ENCODE peak calls at places on chromosomes 1 and 21, in six cellular contexts. One of them, this sample, is unnamed.

GRCh38 chr1:183804916-183805734 is at the start of gene RGL1:
- DNase-seq in heart right ventricle: peak; percentile 76
- DNase-seq in activated CD4-positive, alpha-beta T cell treated with anti-CD3 and anti-CD28 coated beads, Interleukin-2, amount 50 U/mL, for 48 hours: peak; percentile 14
- DNase-seq in CD8-positive, alpha-beta T cell: no peak
- DNase-seq in PC-9: peak; percentile 68
- DNase-seq in fibroblast of lung: peak; percentile 76
- DNase-seq in this sample: peak; percentile 44

GRCh38 chr21:15682182-15682895 is 47.4 kb upstream of the USP25 start:
- DNase-seq in heart right ventricle: no peak
- DNase-seq in activated CD4-positive, alpha-beta T cell treated with anti-CD3 and anti-CD28 coated beads, Interleukin-2, amount 50 U/mL, for 48 hours: no peak
- DNase-seq in CD8-positive, alpha-beta T cell: no peak
- DNase-seq in PC-9: no peak
- DNase-seq in fibroblast of lung: peak; percentile 74
- DNase-seq in this sample: no peak

GRCh38 chr1:119367332-119368124 is 1.1 kb upstream of the HAO2 start:
- DNase-seq in heart right ventricle: no peak
- DNase-seq in activated CD4-positive, alpha-beta T cell treated with anti-CD3 and anti-CD28 coated beads, Interleukin-2, amount 50 U/mL, for 48 hours: no peak
- DNase-seq in CD8-positive, alpha-beta T cell: no peak
- DNase-seq in PC-9: no peak
- DNase-seq in fibroblast of lung: peak; percentile 58
- DNase-seq in this sample: peak; percentile 6

GRCh38 chr1:65505547-65506325 is 85.3 kb downstream of the LEPR start:
- DNase-seq in heart right ventricle: no peak
- DNase-seq in activated CD4-positive, alpha-beta T cell treated with anti-CD3 and anti-CD28 coated beads, Interleukin-2, amount 50 U/mL, for 48 hours: no peak
- DNase-seq in CD8-positive, alpha-beta T cell: no peak
- DNase-seq in PC-9: no peak
- DNase-seq in fibroblast of lung: no peak
- DNase-seq in this sample: no peak

GRCh38 chr21:35212393-35213127 is 163.5 kb upstream of the RUNX1 start:
- DNase-seq in heart right ventricle: peak; percentile 45
- DNase-seq in activated CD4-positive, alpha-beta T cell treated with anti-CD3 and anti-CD28 coated beads, Interleukin-2, amount 50 U/mL, for 48 hours: no peak
- DNase-seq in CD8-positive, alpha-beta T cell: no peak
- DNase-seq in PC-9: no peak
- DNase-seq in fibroblast of lung: peak; percentile 84
- DNase-seq in this sample: no peak

GRCh38 chr1:119007672-119008482 is 19.7 kb upstream of the TBX15 start:
- DNase-seq in heart right ventricle: no peak
- DNase-seq in activated CD4-positive, alpha-beta T cell treated with anti-CD3 and anti-CD28 coated beads, Interleukin-2, amount 50 U/mL, for 48 hours: no peak
- DNase-seq in CD8-positive, alpha-beta T cell: no peak
- DNase-seq in PC-9: no peak
- DNase-seq in fibroblast of lung: no peak
- DNase-seq in this sample: no peak

GRCh38 chr21:42319851-42320602 is 4.8 kb upstream of the TFF3 start:
- DNase-seq in heart right ventricle: no peak
- DNase-seq in activated CD4-positive, alpha-beta T cell treated with anti-CD3 and anti-CD28 coated beads, Interleukin-2, amount 50 U/mL, for 48 hours: no peak
- DNase-seq in CD8-positive, alpha-beta T cell: no peak
- DNase-seq in PC-9: peak; percentile 33
- DNase-seq in fibroblast of lung: no peak
- DNase-seq in this sample: no peak

GRCh38 chr1:59232209-59232608 is 64.7 kb upstream of the FGGY start:
- DNase-seq in heart right ventricle: no peak
- DNase-seq in activated CD4-positive, alpha-beta T cell treated with anti-CD3 and anti-CD28 coated beads, Interleukin-2, amount 50 U/mL, for 48 hours: no peak
- DNase-seq in CD8-positive, alpha-beta T cell: no peak
- DNase-seq in PC-9: no peak
- DNase-seq in fibroblast of lung: peak; percentile 18
- DNase-seq in this sample: peak; percentile 85

GRCh38 chr1:205314986-205315618 is 6.4 kb downstream of the NUAK2 start:
- DNase-seq in heart right ventricle: no peak
- DNase-seq in activated CD4-positive, alpha-beta T cell treated with anti-CD3 and anti-CD28 coated beads, Interleukin-2, amount 50 U/mL, for 48 hours: no peak
- DNase-seq in CD8-positive, alpha-beta T cell: no peak
- DNase-seq in PC-9: no peak
- DNase-seq in fibroblast of lung: no peak
- DNase-seq in this sample: no peak

GRCh38 chr1:25610822-25611630 is 5.6 kb upstream of the MAN1C1 start:
- DNase-seq in heart right ventricle: no peak
- DNase-seq in activated CD4-positive, alpha-beta T cell treated with anti-CD3 and anti-CD28 coated beads, Interleukin-2, amount 50 U/mL, for 48 hours: no peak
- DNase-seq in CD8-positive, alpha-beta T cell: no peak
- DNase-seq in PC-9: no peak
- DNase-seq in fibroblast of lung: peak; percentile 55
- DNase-seq in this sample: no peak

GRCh38 chr1:2091611-2092604 is 41.7 kb downstream of the PRKCZ start:
- DNase-seq in heart right ventricle: no peak
- DNase-seq in activated CD4-positive, alpha-beta T cell treated with anti-CD3 and anti-CD28 coated beads, Interleukin-2, amount 50 U/mL, for 48 hours: peak; percentile 69
- DNase-seq in CD8-positive, alpha-beta T cell: no peak
- DNase-seq in PC-9: no peak
- DNase-seq in fibroblast of lung: peak; percentile 7
- DNase-seq in this sample: no peak

GRCh38 chr1:201502511-201502857 is 4.4 kb downstream of the CSRP1 start:
- DNase-seq in heart right ventricle: no peak
- DNase-seq in activated CD4-positive, alpha-beta T cell treated with anti-CD3 and anti-CD28 coated beads, Interleukin-2, amount 50 U/mL, for 48 hours: no peak
- DNase-seq in CD8-positive, alpha-beta T cell: no peak
- DNase-seq in PC-9: no peak
- DNase-seq in fibroblast of lung: no peak
- DNase-seq in this sample: no peak

GRCh38 chr1:214989341-214989740 is 93.2 kb upstream of the KCNK2 start:
- DNase-seq in heart right ventricle: no peak
- DNase-seq in activated CD4-positive, alpha-beta T cell treated with anti-CD3 and anti-CD28 coated beads, Interleukin-2, amount 50 U/mL, for 48 hours: no peak
- DNase-seq in CD8-positive, alpha-beta T cell: no peak
- DNase-seq in PC-9: no peak
- DNase-seq in fibroblast of lung: no peak
- DNase-seq in this sample: no peak

GRCh38 chr1:35210306-35211112 is 17.6 kb upstream of the SFPQ start:
- DNase-seq in heart right ventricle: peak; percentile 21
- DNase-seq in activated CD4-positive, alpha-beta T cell treated with anti-CD3 and anti-CD28 coated beads, Interleukin-2, amount 50 U/mL, for 48 hours: no peak
- DNase-seq in CD8-positive, alpha-beta T cell: no peak
- DNase-seq in PC-9: no peak
- DNase-seq in fibroblast of lung: no peak
- DNase-seq in this sample: no peak

GRCh38 chr1:19647643-19648042 is 3.5 kb downstream of the NBL1 start:
- DNase-seq in heart right ventricle: peak; percentile 64
- DNase-seq in activated CD4-positive, alpha-beta T cell treated with anti-CD3 and anti-CD28 coated beads, Interleukin-2, amount 50 U/mL, for 48 hours: no peak
- DNase-seq in CD8-positive, alpha-beta T cell: no peak
- DNase-seq in PC-9: no peak
- DNase-seq in fibroblast of lung: no peak
- DNase-seq in this sample: no peak

GRCh38 chr1:156480411-156481192 is 20.0 kb downstream of the MEF2D start:
- DNase-seq in heart right ventricle: peak; percentile 71
- DNase-seq in activated CD4-positive, alpha-beta T cell treated with anti-CD3 and anti-CD28 coated beads, Interleukin-2, amount 50 U/mL, for 48 hours: peak; percentile 82
- DNase-seq in CD8-positive, alpha-beta T cell: peak; percentile 55
- DNase-seq in PC-9: no peak
- DNase-seq in fibroblast of lung: no peak
- DNase-seq in this sample: no peak

This sample was measured in NCI-H1105.